ENCODE peak calls at places on chromosomes 4 and X, in nine cellular contexts. One of them, this sample, is unnamed.
A peak's percentile ranks its signal among the peaks of the same experiment; 100 is the strongest.

GRCh38 chr4:80538276-80538926 is 202.9 kb downstream of the CFAP299 start:
- DNase-seq in NCI-H1694: no peak
- DNase-seq in pancreas: no peak
- DNase-seq in SJSA1: no peak
- DNase-seq in stimulated activated CD8-positive, alpha-beta memory T cell treated with anti-CD3 and anti-CD28 coated beads, Interleukin-12 subunit alpha, Interleukin-12 subunit beta, amount 100 ng/mL, for 1 hour: no peak
- DNase-seq in fibroblast of the conjunctiva: no peak
- DNase-seq in NCI-H69: no peak
- DNase-seq in neural crest cell: no peak
- DNase-seq in upper lobe of right lung: no peak
- DNase-seq in this sample: no peak

GRCh38 chr4:16896871-16897270 is 1.6 kb downstream of the LDB2 start:
- DNase-seq in NCI-H1694: no peak
- DNase-seq in NCI-H69: no peak
- DNase-seq in pancreas: no peak
- DNase-seq in neural crest cell: no peak
- DNase-seq in stimulated activated CD8-positive, alpha-beta memory T cell treated with anti-CD3 and anti-CD28 coated beads, Interleukin-12 subunit alpha, Interleukin-12 subunit beta, amount 100 ng/mL, for 1 hour: no peak
- DNase-seq in SJSA1: no peak
- DNase-seq in fibroblast of the conjunctiva: peak; percentile 77
- DNase-seq in upper lobe of right lung: no peak
- DNase-seq in this sample: no peak

GRCh38 chrX:69603566-69604194 is 12.2 kb upstream of the EDA start:
- DNase-seq in NCI-H69: peak; percentile 1
- DNase-seq in SJSA1: no peak
- DNase-seq in neural crest cell: no peak
- DNase-seq in upper lobe of right lung: no peak
- DNase-seq in stimulated activated CD8-positive, alpha-beta memory T cell treated with anti-CD3 and anti-CD28 coated beads, Interleukin-12 subunit alpha, Interleukin-12 subunit beta, amount 100 ng/mL, for 1 hour: no peak
- DNase-seq in pancreas: no peak
- DNase-seq in fibroblast of the conjunctiva: peak; percentile 6
- DNase-seq in NCI-H1694: no peak
- DNase-seq in this sample: no peak

GRCh38 chr4:122156819-122157218 is 4.7 kb downstream of the BLTP1 start:
- DNase-seq in neural crest cell: no peak
- DNase-seq in NCI-H1694: no peak
- DNase-seq in NCI-H69: no peak
- DNase-seq in upper lobe of right lung: no peak
- DNase-seq in pancreas: no peak
- DNase-seq in SJSA1: no peak
- DNase-seq in fibroblast of the conjunctiva: no peak
- DNase-seq in stimulated activated CD8-positive, alpha-beta memory T cell treated with anti-CD3 and anti-CD28 coated beads, Interleukin-12 subunit alpha, Interleukin-12 subunit beta, amount 100 ng/mL, for 1 hour: no peak
- DNase-seq in this sample: no peak

GRCh38 chr4:184821242-184821641 is 4.5 kb downstream of the ACSL1 start:
- DNase-seq in SJSA1: no peak
- DNase-seq in neural crest cell: no peak
- DNase-seq in NCI-H1694: no peak
- DNase-seq in NCI-H69: no peak
- DNase-seq in stimulated activated CD8-positive, alpha-beta memory T cell treated with anti-CD3 and anti-CD28 coated beads, Interleukin-12 subunit alpha, Interleukin-12 subunit beta, amount 100 ng/mL, for 1 hour: no peak
- DNase-seq in pancreas: no peak
- DNase-seq in fibroblast of the conjunctiva: no peak
- DNase-seq in upper lobe of right lung: no peak
- DNase-seq in this sample: no peak

GRCh38 chrX:149275836-149276235 is 229.3 kb downstream of the IDS start:
- DNase-seq in neural crest cell: no peak
- DNase-seq in upper lobe of right lung: no peak
- DNase-seq in pancreas: no peak
- DNase-seq in fibroblast of the conjunctiva: no peak
- DNase-seq in NCI-H69: no peak
- DNase-seq in NCI-H1694: no peak
- DNase-seq in SJSA1: no peak
- DNase-seq in stimulated activated CD8-positive, alpha-beta memory T cell treated with anti-CD3 and anti-CD28 coated beads, Interleukin-12 subunit alpha, Interleukin-12 subunit beta, amount 100 ng/mL, for 1 hour: no peak
- DNase-seq in this sample: no peak

GRCh38 chr4:109730294-109731051 is 603 bp upstream of the PLA2G12A start:
- DNase-seq in NCI-H69: peak; percentile 70
- DNase-seq in NCI-H1694: no peak
- DNase-seq in pancreas: peak; percentile 69
- DNase-seq in stimulated activated CD8-positive, alpha-beta memory T cell treated with anti-CD3 and anti-CD28 coated beads, Interleukin-12 subunit alpha, Interleukin-12 subunit beta, amount 100 ng/mL, for 1 hour: no peak
- DNase-seq in neural crest cell: peak; percentile 42
- DNase-seq in SJSA1: peak; percentile 62
- DNase-seq in fibroblast of the conjunctiva: peak; percentile 28
- DNase-seq in upper lobe of right lung: peak; percentile 77
- DNase-seq in this sample: peak; percentile 56

GRCh38 chrX:1576201-1577101 is 15.0 kb upstream of the AKAP17A start:
- DNase-seq in stimulated activated CD8-positive, alpha-beta memory T cell treated with anti-CD3 and anti-CD28 coated beads, Interleukin-12 subunit alpha, Interleukin-12 subunit beta, amount 100 ng/mL, for 1 hour: no peak
- DNase-seq in fibroblast of the conjunctiva: no peak
- DNase-seq in upper lobe of right lung: peak; percentile 23
- DNase-seq in neural crest cell: no peak
- DNase-seq in pancreas: no peak
- DNase-seq in NCI-H1694: no peak
- DNase-seq in SJSA1: no peak
- DNase-seq in NCI-H69: no peak
- DNase-seq in this sample: no peak

GRCh38 chr4:79050521-79050880 is 111.3 kb upstream of the PAQR3 start:
- DNase-seq in SJSA1: no peak
- DNase-seq in upper lobe of right lung: no peak
- DNase-seq in NCI-H1694: peak; percentile 89
- DNase-seq in pancreas: no peak
- DNase-seq in neural crest cell: no peak
- DNase-seq in NCI-H69: peak; percentile 96
- DNase-seq in fibroblast of the conjunctiva: no peak
- DNase-seq in stimulated activated CD8-positive, alpha-beta memory T cell treated with anti-CD3 and anti-CD28 coated beads, Interleukin-12 subunit alpha, Interleukin-12 subunit beta, amount 100 ng/mL, for 1 hour: no peak
- DNase-seq in this sample: no peak

GRCh38 chr4:152478456-152479237 is 57.2 kb downstream of the FBXW7 start:
- DNase-seq in pancreas: no peak
- DNase-seq in NCI-H69: no peak
- DNase-seq in SJSA1: no peak
- DNase-seq in neural crest cell: no peak
- DNase-seq in fibroblast of the conjunctiva: no peak
- DNase-seq in upper lobe of right lung: no peak
- DNase-seq in stimulated activated CD8-positive, alpha-beta memory T cell treated with anti-CD3 and anti-CD28 coated beads, Interleukin-12 subunit alpha, Interleukin-12 subunit beta, amount 100 ng/mL, for 1 hour: no peak
- DNase-seq in NCI-H1694: no peak
- DNase-seq in this sample: no peak

GRCh38 chr4:9999956-10000551 is 21.2 kb downstream of the SLC2A9 start:
- DNase-seq in stimulated activated CD8-positive, alpha-beta memory T cell treated with anti-CD3 and anti-CD28 coated beads, Interleukin-12 subunit alpha, Interleukin-12 subunit beta, amount 100 ng/mL, for 1 hour: no peak
- DNase-seq in neural crest cell: no peak
- DNase-seq in NCI-H69: no peak
- DNase-seq in SJSA1: no peak
- DNase-seq in fibroblast of the conjunctiva: no peak
- DNase-seq in upper lobe of right lung: no peak
- DNase-seq in NCI-H1694: no peak
- DNase-seq in pancreas: no peak
- DNase-seq in this sample: no peak

GRCh38 chr4:118112647-118113046 is 78.4 kb downstream of the NDST3 start:
- DNase-seq in upper lobe of right lung: no peak
- DNase-seq in stimulated activated CD8-positive, alpha-beta memory T cell treated with anti-CD3 and anti-CD28 coated beads, Interleukin-12 subunit alpha, Interleukin-12 subunit beta, amount 100 ng/mL, for 1 hour: no peak
- DNase-seq in fibroblast of the conjunctiva: no peak
- DNase-seq in NCI-H1694: no peak
- DNase-seq in neural crest cell: no peak
- DNase-seq in SJSA1: no peak
- DNase-seq in pancreas: no peak
- DNase-seq in NCI-H69: no peak
- DNase-seq in this sample: no peak

GRCh38 chr4:184309241-184310170 is 91.8 kb upstream of the ENPP6 start:
- DNase-seq in SJSA1: no peak
- DNase-seq in upper lobe of right lung: no peak
- DNase-seq in NCI-H69: no peak
- DNase-seq in stimulated activated CD8-positive, alpha-beta memory T cell treated with anti-CD3 and anti-CD28 coated beads, Interleukin-12 subunit alpha, Interleukin-12 subunit beta, amount 100 ng/mL, for 1 hour: no peak
- DNase-seq in neural crest cell: no peak
- DNase-seq in fibroblast of the conjunctiva: no peak
- DNase-seq in NCI-H1694: no peak
- DNase-seq in pancreas: no peak
- DNase-seq in this sample: no peak